ENCODE peak calls at places on chromosomes 6 and 20, in seven cellular contexts. E, Q, P, V, F, S and T are unnamed samples.

GRCh38 chr6:108562503-108562993 is 1.8 kb downstream of the FOXO3 start:
- DNase-seq in E (peak; percentile 68), Q (peak; percentile 89), P (peak; percentile 85), V (peak; percentile 79), F (no peak), S (peak; percentile 82), T (no peak)

GRCh38 chr6:33592280-33592594 is 12.2 kb upstream of the BAK1 start:
- DNase-seq in E (no peak), Q (no peak), P (no peak), V (no peak), F (no peak), S (no peak), T (no peak)

GRCh38 chr20:5584678-5585077 is 165.5 kb upstream of the SHLD1 start:
- DNase-seq in E (no peak), Q (no peak), P (no peak), V (no peak), F (no peak), S (no peak), T (no peak)

GRCh38 chr20:48846516-48847492 is 19.0 kb upstream of the PREX1 start:
- DNase-seq in E (no peak), Q (no peak), P (no peak), V (no peak), F (no peak), S (no peak), T (no peak)

GRCh38 chr6:32867559-32868256 is 13.7 kb downstream of the PSMB9 start:
- DNase-seq in E (no peak), Q (no peak), P (no peak), V (no peak), F (no peak), S (no peak), T (no peak)

GRCh38 chr6:108417027-108417426 is 122.2 kb downstream of the AFG1L start:
- DNase-seq in E (no peak), Q (no peak), P (no peak), V (no peak), F (no peak), S (no peak), T (no peak)

GRCh38 chr20:32787168-32787567 is 25.0 kb downstream of the DNMT3B start:
- DNase-seq in E (no peak), Q (no peak), P (no peak), V (no peak), F (no peak), S (no peak), T (no peak)

GRCh38 chr20:25025986-25026605 is 31.8 kb downstream of the ACSS1 start:
- DNase-seq in E (no peak), Q (peak; percentile 58), P (no peak), V (no peak), F (no peak), S (no peak), T (no peak)

GRCh38 chr20:4637081-4637797 is 84.5 kb upstream of the PRND start:
- DNase-seq in E (no peak), Q (no peak), P (no peak), V (peak; percentile 27), F (no peak), S (no peak), T (no peak)

GRCh38 chr20:51666126-51666525 is 102.1 kb downstream of the ATP9A start:
- DNase-seq in E (no peak), Q (no peak), P (no peak), V (peak; percentile 18), F (no peak), S (no peak), T (no peak)

GRCh38 chr6:44067073-44067759 is 60.0 kb downstream of the MRPL14 start:
- DNase-seq in E (peak; percentile 35), Q (no peak), P (no peak), V (no peak), F (no peak), S (peak; percentile 16), T (no peak)

GRCh38 chr6:170429457-170429856 is 122.9 kb downstream of the FAM120B start:
- DNase-seq in E (no peak), Q (no peak), P (peak; percentile 38), V (no peak), F (no peak), S (no peak), T (no peak)

GRCh38 chr20:11826334-11826733 is 91.4 kb upstream of the BTBD3 start:
- DNase-seq in E (no peak), Q (no peak), P (no peak), V (no peak), F (no peak), S (no peak), T (no peak)

GRCh38 chr20:8213831-8214587 is 81.9 kb downstream of the PLCB1 start:
- DNase-seq in E (no peak), Q (no peak), P (no peak), V (no peak), F (no peak), S (no peak), T (no peak)

DNA sequence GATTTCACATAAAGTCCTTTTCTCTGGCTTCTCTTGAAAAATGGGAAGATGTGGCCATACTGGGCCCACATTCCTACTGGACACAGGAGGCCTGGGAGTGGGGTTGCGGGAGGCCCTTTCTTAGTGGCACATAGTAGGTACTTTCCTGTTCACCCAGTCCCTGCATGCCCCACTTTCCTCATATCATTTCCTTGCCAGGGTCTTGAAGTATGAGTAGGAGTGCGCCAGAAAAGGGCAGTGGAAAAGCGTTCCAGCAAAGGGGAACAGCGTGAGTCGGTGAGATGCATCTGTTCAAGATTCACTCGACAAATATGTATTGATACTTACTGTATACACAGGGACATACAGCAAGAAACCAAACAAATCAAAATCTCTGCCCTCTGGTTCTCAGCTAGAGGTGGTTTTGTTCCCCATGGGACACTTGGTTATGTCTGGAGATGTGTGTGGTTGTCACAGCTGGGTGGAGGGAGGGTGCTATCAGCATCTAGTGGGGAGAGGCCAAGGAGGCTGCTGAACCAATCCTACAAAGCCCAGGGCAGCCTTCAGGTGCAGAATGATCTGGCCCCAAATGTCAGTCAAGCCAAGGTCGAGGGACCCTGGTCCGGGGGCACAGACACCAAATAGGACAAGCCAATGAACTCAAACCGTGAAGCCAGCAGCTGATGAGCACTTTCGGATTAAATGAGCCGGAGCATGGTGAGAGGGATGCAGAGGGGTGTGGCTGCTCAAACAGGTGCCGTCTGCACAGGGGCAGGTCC is 151.4 kb downstream of the CEBPB start:
- DNase-seq in E (no peak), Q (no peak), P (no peak), V (no peak), F (no peak), S (no peak), T (no peak)
- H3K27me3 ChIP-seq in E (no peaks in the 10 kb centered on the region), Q (no peaks in the 10 kb centered on the region), P (no peaks in the 10 kb centered on the region), V (no peaks in the 10 kb centered on the region), F (no peaks in the 10 kb centered on the region), S (no peaks in the 10 kb centered on the region), T (no peaks in the 10 kb centered on the region)

GRCh38 chr6:52139985-52140680 is 46.0 kb upstream of the IL17A start:
- DNase-seq in E (no peak), Q (no peak), P (no peak), V (no peak), F (no peak), S (no peak), T (no peak)

GRCh38 chr6:52136055-52136454 is 48.6 kb upstream of the PKHD1 start:
- DNase-seq in E (no peak), Q (no peak), P (no peak), V (no peak), F (no peak), S (no peak), T (no peak)

GRCh38 chr6:52138284-52138683 is 47.9 kb upstream of the IL17A start:
- DNase-seq in E (no peak), Q (no peak), P (no peak), V (no peak), F (no peak), S (no peak), T (no peak)

GRCh38 chr6:52135217-52135616 is 47.8 kb upstream of the PKHD1 start:
- DNase-seq in E (no peak), Q (no peak), P (no peak), V (no peak), F (no peak), S (no peak), T (no peak)

DNA sequence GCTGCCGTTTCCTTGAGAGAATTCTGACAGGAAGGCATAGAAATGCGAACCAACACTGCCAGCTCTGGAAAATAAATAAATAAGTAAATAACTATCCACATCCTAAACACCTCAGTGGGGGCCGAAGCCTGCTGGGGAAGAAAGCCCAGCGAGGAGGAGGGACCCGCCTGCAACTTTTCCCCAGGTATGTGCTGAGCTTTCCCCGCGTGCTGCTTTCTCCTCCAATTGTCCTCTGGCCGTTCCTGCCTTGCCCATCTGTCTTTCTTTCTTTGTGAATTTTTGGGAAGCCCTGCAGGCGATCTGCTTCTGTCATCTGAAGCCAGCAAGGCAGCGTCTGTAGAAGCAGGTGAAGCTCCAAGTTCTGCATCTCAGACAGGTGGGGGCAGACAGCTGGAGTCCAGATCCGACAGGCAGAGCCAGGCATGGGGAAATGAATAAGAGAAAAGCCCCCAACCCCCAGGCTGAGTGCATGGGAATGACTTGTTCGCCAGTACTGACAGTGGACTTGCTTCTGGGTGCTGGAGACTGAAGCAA is 49.2 kb upstream of the IL17A start:
- DNase-seq in E (no peak), Q (no peak), P (no peak), V (no peak), F (no peak), S (no peak), T (no peak)
- H3K27me3 ChIP-seq in E (peaks cover 2% of the 10 kb centered on the region), Q (no peaks in the 10 kb centered on the region), P (peaks cover 6% of the 10 kb centered on the region), V (peaks cover 21% of the 10 kb centered on the region), F (no peaks in the 10 kb centered on the region), S (no peaks in the 10 kb centered on the region), T (peaks cover 1% of the 10 kb centered on the region)

GRCh38 chr20:62695448-62696414 is 12.9 kb upstream of the NTSR1 start:
- DNase-seq in E (peak; percentile 44), Q (no peak), P (no peak), V (no peak), F (no peak), S (no peak), T (no peak)

GRCh38 chr20:62694106-62694505 is 14.5 kb upstream of the NTSR1 start:
- DNase-seq in E (no peak), Q (no peak), P (no peak), V (no peak), F (no peak), S (no peak), T (no peak)

GRCh38 chr20:62693523-62693922 is 15.1 kb upstream of the NTSR1 start:
- DNase-seq in E (no peak), Q (no peak), P (no peak), V (no peak), F (no peak), S (no peak), T (no peak)

GRCh38 chr20:62696431-62696957 is 12.1 kb upstream of the NTSR1 start:
- DNase-seq in E (no peak), Q (no peak), P (no peak), V (no peak), F (no peak), S (no peak), T (no peak)

GRCh38 chr20:62694868-62695267 is 13.8 kb upstream of the NTSR1 start:
- DNase-seq in E (peak; percentile 21), Q (no peak), P (no peak), V (no peak), F (no peak), S (no peak), T (no peak)
- H3K27me3 ChIP-seq in E (no peaks in the 10 kb centered on the region), Q (no peaks in the 10 kb centered on the region), P (peaks cover 34% of the 10 kb centered on the region), V (peaks cover 50% of the 10 kb centered on the region), F (no peaks in the 10 kb centered on the region), S (no peaks in the 10 kb centered on the region), T (no peaks in the 10 kb centered on the region)

DNA sequence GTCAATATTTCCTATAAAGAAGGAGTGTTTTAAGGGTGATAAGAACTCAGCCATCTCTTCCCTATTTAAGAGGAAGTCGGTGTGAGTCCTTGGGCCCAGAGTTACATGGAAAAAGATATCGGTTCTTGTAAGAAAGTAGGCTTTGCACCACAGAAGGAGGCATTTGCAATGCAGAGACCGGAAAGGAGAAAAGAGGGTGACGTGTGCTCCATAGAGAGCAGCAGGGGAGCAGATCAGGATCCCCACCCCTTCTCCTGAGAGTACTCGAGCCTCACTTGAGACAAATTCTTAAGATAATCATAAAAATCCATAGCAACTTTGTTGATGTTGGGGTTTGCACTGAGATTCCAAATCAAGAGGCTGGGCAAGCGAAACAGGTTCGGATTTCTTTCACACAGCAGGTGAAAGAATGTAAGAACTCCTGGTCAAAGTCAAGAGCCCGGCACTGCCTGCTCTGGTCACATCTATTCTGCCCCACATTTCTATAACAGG is 27.8 kb downstream of the FOXA2 start:
- DNase-seq in E (no peak), Q (no peak), P (no peak), V (no peak), F (no peak), S (no peak), T (no peak)
- H3K27me3 ChIP-seq in E (peaks cover 9% of the 10 kb centered on the region), Q (peaks cover 5% of the 10 kb centered on the region), P (peaks cover 41% of the 10 kb centered on the region), V (peaks cover 62% of the 10 kb centered on the region), F (peaks cover 56% of the 10 kb centered on the region), S (peaks cover 27% of the 10 kb centered on the region), T (no peaks in the 10 kb centered on the region)